ENCODE peak calls at places on chromosomes 13 and 19, in eight cellular contexts. G is colonic mucosa, P is cardiac muscle cell, X is uterus, J is mesothelial cell of epicardium, O is heart left ventricle, E is fibroblast of mammary gland, M is ovary. H is an unnamed sample.

GRCh38 chr19:917323-918151 is at the start of gene KISS1R:
- DNase-seq in O (no peak), X (no peak), E (no peak), M (no peak), P (peak), G (no peak), J (no peak), H (peak)

GRCh38 chr19:50025794-50026549 is at the start of gene ZNF473:
- DNase-seq in M (peak), X (peak), P (peak), G (peak), E (peak), J (peak), O (peak), H (peak)

GRCh38 chr19:38878575-38879399 is 712 bp upstream of the RINL start:
- DNase-seq in P (no peak), E (no peak), G (no peak), O (no peak), J (no peak), X (no peak), M (no peak), H (no peak)

GRCh38 chr13:95754069-95754468 is 77.1 kb downstream of the DNAJC3 start:
- DNase-seq in O (no peak), G (no peak), E (peak), J (no peak), X (no peak), P (no peak), M (no peak), H (no peak)

GRCh38 chr13:78787189-78787588 is 128.2 kb upstream of the OBI1 start:
- DNase-seq in P (no peak), G (no peak), X (no peak), J (no peak), E (no peak), M (no peak), O (no peak), H (no peak)

GRCh38 chr13:76972430-76972829 is 19.5 kb upstream of the CLN5 start:
- DNase-seq in E (no peak), G (no peak), M (peak), X (no peak), J (no peak), O (no peak), P (peak), H (no peak)

GRCh38 chr13:42574011-42574410 is at the start of gene TNFSF11:
- DNase-seq in X (no peak), E (no peak), G (no peak), M (no peak), J (no peak), O (no peak), P (peak), H (no peak)

GRCh38 chr19:15264061-15264932 is 32.0 kb upstream of the EPHX3 start:
- DNase-seq in P (peak), J (peak), E (peak), M (peak), X (peak), O (peak), G (peak), H (no peak)

GRCh38 chr19:6215701-6216235 is 64.0 kb downstream of the MLLT1 start:
- DNase-seq in E (no peak), X (peak), O (no peak), M (no peak), G (no peak), J (no peak), P (no peak), H (peak)

GRCh38 chr13:107117327-107118012 is 549.5 kb upstream of the ARGLU1 start:
- DNase-seq in O (no peak), M (no peak), J (no peak), E (no peak), G (no peak), P (no peak), X (no peak), H (no peak)

GRCh38 chr19:1451916-1452801 is 2.2 kb downstream of the APC2 start:
- DNase-seq in G (no peak), P (no peak), J (no peak), M (no peak), O (no peak), X (no peak), E (no peak), H (no peak)

GRCh38 chr13:113897161-113897560 is 33.3 kb upstream of the GAS6 start:
- DNase-seq in G (no peak), J (no peak), X (no peak), O (no peak), E (peak), P (no peak), M (no peak), H (no peak)

GRCh38 chr13:43389573-43389972 is 366.2 kb downstream of the DNAJC15 start:
- DNase-seq in M (no peak), X (no peak), O (no peak), G (no peak), E (peak), J (no peak), P (no peak), H (no peak)

GRCh38 chr19:56667311-56667870 is 4.2 kb downstream of the ZNF835 start:
- DNase-seq in J (no peak), G (no peak), O (no peak), M (no peak), P (no peak), X (no peak), E (no peak), H (no peak)

GRCh38 chr13:44816701-44817684 is 172.3 kb downstream of the NUFIP1 start:
- DNase-seq in X (no peak), J (no peak), M (no peak), P (no peak), G (no peak), E (peak), O (no peak), H (no peak)

GRCh38 chr13:44818016-44818415 is 171.3 kb downstream of the NUFIP1 start:
- DNase-seq in G (no peak), O (no peak), J (no peak), X (no peak), E (no peak), P (no peak), M (no peak), H (no peak)

GRCh38 chr13:44819245-44819644 is 170.0 kb downstream of the NUFIP1 start:
- DNase-seq in M (no peak), X (no peak), G (no peak), J (no peak), O (no peak), E (peak), P (no peak), H (no peak)

GRCh38 chr13:44819762-44820161 is 169.5 kb downstream of the NUFIP1 start:
- DNase-seq in M (no peak), P (no peak), X (no peak), G (no peak), E (no peak), O (no peak), J (no peak), H (no peak)

DNA sequence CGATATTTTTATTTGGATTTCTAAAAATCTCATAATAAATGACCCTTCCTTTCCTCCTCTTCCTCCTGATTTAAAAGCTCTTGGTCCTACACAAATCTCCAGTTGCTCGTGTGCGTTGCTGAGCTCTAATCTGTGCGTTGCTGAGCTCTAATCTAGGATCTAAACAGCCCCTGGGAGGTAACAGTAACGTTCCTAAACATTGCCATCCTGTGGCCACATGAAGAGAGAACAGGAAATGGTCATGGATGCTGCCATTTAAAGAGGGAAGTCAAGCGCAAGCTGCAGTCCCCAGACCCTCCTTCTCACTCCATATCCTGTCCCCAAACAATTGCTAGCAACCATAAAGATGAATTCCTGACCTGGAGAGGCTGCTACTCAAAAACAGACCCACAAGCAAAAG is 170.8 kb downstream of the NUFIP1 start:
- DNase-seq in J (no peak), X (no peak), P (peak), M (no peak), G (no peak), E (peak), O (no peak), H (no peak)
- TF ChIP-seq CTCF in J (no peak), X (no peak), P (peak), M (no peak), G (no peak), E (peak), O (no peak), H (peak)

DNA sequence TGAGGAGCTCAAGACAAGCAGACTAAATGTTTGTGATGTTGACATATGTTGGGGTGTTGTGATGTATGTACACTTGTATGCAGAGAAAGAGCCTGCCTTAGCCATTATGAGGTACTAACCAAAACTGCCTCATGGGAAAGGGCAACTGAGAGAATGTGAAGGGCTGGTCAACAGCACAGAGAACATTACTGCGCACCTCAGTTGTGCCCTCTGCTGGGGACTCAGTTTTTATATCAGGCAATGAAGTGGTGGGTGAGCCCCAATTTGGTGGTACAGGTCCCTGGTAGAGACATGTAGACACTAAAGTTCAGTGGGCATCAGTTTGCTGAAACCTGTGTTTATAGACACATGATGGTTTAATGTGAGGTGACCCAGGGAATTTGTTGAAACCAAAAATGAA is 286.9 kb downstream of the DCT start:
- DNase-seq in E (peak), M (no peak), X (no peak), J (no peak), O (no peak), G (no peak), P (peak), H (no peak)
- TF ChIP-seq CTCF in E (peak), M (no peak), X (no peak), J (no peak), O (peak), G (peak), P (peak), H (peak)

DNA sequence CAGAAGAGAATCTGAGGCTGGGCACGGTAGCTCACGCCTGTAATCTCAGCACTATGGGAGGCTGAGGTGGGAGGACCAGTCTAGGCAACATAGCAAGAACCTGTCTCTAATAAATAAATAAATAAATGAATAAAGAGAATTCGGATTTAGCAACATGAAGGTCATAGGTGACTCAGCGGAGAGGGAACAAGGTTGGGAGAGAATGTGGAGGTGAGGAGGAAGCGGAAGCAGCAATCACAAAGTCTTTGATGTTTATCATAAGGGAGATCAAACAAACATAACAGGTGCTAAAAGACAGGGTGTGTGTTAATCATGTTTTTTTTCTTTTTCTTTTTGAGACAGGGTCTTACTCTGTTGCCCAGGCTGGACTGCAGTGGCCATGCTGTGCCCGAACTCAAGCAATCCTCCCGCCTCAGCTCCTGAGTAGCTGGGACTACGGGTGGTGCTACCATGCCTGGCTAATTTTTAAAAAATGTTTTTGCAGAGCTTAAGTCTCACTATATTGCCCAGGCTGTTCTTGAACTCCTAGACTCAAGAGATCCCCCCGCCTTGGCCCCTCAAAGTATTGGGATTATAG is 16.3 kb downstream of the PBX4 start:
- DNase-seq in G (peak), J (no peak), O (no peak), P (no peak), M (no peak), E (no peak), X (no peak), H (no peak)
- TF ChIP-seq CTCF in G (no peak), J (no peak), O (no peak), P (no peak), M (no peak), E (no peak), X (no peak), H (no peak)

DNA sequence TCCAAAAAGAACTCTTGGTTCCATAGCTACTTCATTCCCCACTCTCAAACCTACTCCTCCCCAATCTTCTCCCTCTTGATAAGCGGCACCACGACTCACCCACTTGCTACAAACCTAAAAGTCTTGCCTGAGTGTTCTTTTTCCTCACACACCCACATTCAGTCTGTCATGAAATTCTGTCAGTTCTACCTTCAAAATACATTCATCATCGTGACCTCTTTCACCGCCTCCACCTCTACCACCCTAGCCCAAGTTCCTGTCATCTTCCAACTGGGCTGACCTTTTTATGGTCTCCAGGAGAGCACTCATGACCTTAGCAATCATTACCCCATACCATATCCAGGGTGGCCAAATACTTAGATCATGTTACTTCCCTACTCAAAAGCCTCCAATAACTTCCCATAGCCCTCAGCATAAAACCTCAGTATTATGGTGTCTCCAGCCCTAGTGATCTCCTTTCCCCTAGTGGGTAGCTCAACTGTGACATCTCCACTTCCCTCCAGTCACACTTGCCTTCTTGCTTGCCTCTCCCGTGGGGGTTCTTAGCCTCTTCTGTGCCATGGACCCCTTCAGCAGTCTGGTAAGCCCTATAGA is 110.4 kb upstream of the TSC22D1 start:
- DNase-seq in P (no peak), X (no peak), J (no peak), O (no peak), M (no peak), E (no peak), G (no peak), H (no peak)
- TF ChIP-seq CTCF in P (no peak), X (no peak), J (no peak), O (no peak), M (no peak), E (no peak), G (no peak), H (no peak)

GRCh38 chr13:75129331-75129730 is 352.6 kb downstream of the TBC1D4 start:
- DNase-seq in G (no peak), O (no peak), E (peak), X (no peak), J (no peak), M (no peak), P (no peak), H (no peak)
- TF ChIP-seq CTCF in G (no peak), O (no peak), E (no peak), X (no peak), J (no peak), M (no peak), P (no peak), H (no peak)

GRCh38 chr19:29773141-29773540 is 38.6 kb upstream of the CCNE1 start:
- DNase-seq in O (no peak), E (no peak), J (no peak), M (no peak), P (no peak), G (no peak), X (no peak), H (no peak)

GRCh38 chr19:29772696-29773095 is 39.1 kb upstream of the CCNE1 start:
- DNase-seq in X (no peak), E (no peak), O (no peak), J (no peak), G (no peak), M (no peak), P (no peak), H (no peak)

GRCh38 chr19:29769997-29770396 is 41.8 kb upstream of the CCNE1 start:
- DNase-seq in X (no peak), J (no peak), P (no peak), E (no peak), O (no peak), G (no peak), M (no peak), H (no peak)

GRCh38 chr19:29770653-29771052 is 41.1 kb upstream of the CCNE1 start:
- DNase-seq in G (no peak), O (no peak), P (no peak), M (no peak), J (no peak), E (no peak), X (no peak), H (no peak)

DNA sequence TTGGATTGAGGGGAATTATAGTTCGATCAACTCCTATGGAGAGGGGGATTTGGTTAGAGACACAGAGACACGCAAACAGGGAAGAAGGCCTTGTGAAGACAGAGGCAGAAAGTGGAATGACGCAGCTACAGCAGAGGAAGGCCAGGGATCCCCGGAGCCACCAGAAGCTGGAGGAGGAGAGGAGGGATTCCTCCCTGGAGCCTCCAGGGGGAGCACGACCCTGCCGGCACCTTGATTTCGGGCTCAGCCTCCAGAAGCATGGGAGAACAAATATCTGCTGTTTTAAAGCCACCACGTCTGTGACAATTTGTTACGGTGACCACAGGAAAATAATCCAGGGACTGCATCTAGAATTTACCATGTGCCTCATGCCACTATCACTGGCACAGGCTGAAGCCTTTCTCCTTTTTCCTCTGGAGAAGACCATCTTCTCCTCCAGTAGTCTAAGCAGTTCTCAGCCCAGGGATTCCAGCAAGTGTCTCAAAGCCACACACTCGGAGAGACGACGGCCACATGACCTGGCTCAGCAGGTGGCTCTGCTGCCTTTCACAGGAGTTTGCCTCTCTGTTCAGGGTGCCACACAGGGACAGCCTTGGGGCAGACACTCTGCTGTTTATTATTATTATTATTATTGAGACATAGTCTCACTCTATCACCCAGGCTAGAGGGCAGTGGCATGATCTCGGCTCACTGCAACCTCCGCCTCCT is 39.9 kb upstream of the CCNE1 start:
- DNase-seq in X (no peak), M (peak), G (peak), P (peak), O (peak), E (peak), J (peak), H (no peak)
- TF ChIP-seq CTCF in X (peak), M (no peak), G (peak), P (peak), O (peak), E (peak), J (peak), H (peak)

GRCh38 chr19:34288381-34288780 is 34.0 kb downstream of the GARRE1 start:
- DNase-seq in G (no peak), P (no peak), M (no peak), X (no peak), E (no peak), O (no peak), J (no peak), H (no peak)

GRCh38 chr19:34287676-34288140 is 33.4 kb downstream of the GARRE1 start:
- DNase-seq in E (no peak), G (no peak), O (no peak), X (no peak), J (no peak), M (no peak), P (no peak), H (no peak)

GRCh38 chr19:34278783-34279182 is 24.4 kb downstream of the GARRE1 start:
- DNase-seq in E (no peak), O (no peak), G (no peak), J (no peak), P (no peak), M (no peak), X (no peak), H (no peak)

GRCh38 chr19:34277244-34277643 is 22.9 kb downstream of the GARRE1 start:
- DNase-seq in E (no peak), J (no peak), M (no peak), P (no peak), O (no peak), G (no peak), X (no peak), H (no peak)

GRCh38 chr19:34282611-34283519 is 28.5 kb downstream of the GARRE1 start:
- DNase-seq in E (no peak), O (no peak), J (no peak), X (no peak), M (no peak), P (no peak), G (no peak), H (no peak)
- TF ChIP-seq CTCF in E (no peak), O (no peak), J (no peak), X (no peak), M (no peak), P (no peak), G (no peak), H (no peak)

DNA sequence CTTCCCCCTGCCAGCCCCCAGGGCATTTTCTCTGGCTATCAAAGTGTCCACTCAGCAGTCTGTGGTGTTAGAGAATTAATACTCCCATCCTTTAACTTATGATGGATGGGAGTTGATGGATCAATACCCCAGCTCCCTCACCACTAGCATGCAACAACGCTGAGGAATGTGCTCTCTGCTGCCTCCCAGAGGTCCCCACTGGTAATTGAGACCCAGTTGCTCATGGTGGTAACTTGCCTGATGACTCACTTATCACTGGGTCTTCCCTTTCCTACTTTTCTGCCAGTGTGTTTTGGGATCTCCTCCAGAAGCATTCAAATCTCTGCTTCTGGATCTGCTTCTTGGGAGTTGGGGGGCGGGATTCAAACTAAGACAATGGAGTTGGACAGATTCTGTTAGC is 20.3 kb upstream of the CACNA1A start:
- DNase-seq in M (no peak), X (no peak), E (peak), O (no peak), J (no peak), P (peak), G (no peak), H (no peak)
- TF ChIP-seq CTCF in M (no peak), X (no peak), E (peak), O (no peak), J (no peak), P (peak), G (no peak), H (peak)